ENCODE peak calls at places on chromosomes 3 and 15, in five cellular contexts. K is HL-60, F is PC-9, R is GM20000, E is AG09309. D is an unnamed sample.
A peak's percentile ranks its signal among the peaks of the same experiment; 100 is the strongest.

GRCh38 chr3:43960448-43960840 is 269.7 kb downstream of the ABHD5 start:
- DNase-seq in E (no peak), F (no peak), K (peak; percentile 64), R (no peak), D (no peak)

GRCh38 chr3:14892226-14892625 is 55.2 kb upstream of the NR2C2 start:
- DNase-seq in K (no peak), F (no peak), E (no peak), R (no peak), D (no peak)

GRCh38 chr3:128285042-128285924 is 132.0 kb downstream of the EEFSEC start:
- DNase-seq in R (no peak), E (no peak), F (no peak), K (no peak), D (no peak)

GRCh38 chr15:62337934-62338333 is 172.8 kb upstream of the C2CD4B start:
- DNase-seq in K (no peak), R (no peak), F (no peak), E (no peak), D (no peak)

GRCh38 chr3:29853841-29854397 is 573.0 kb downstream of the RBMS3 start:
- DNase-seq in K (no peak), R (no peak), E (no peak), F (no peak), D (no peak)

GRCh38 chr15:101464999-101465669 is 24.4 kb downstream of the PCSK6 start:
- DNase-seq in E (no peak), F (no peak), R (no peak), K (no peak), D (peak; percentile 33)

GRCh38 chr15:91919014-91919534 is 65.6 kb downstream of the SLCO3A1 start:
- DNase-seq in F (no peak), K (no peak), E (no peak), R (no peak), D (no peak)

GRCh38 chr3:99250821-99251355 is 349.4 kb upstream of the DCBLD2 start:
- DNase-seq in R (no peak), E (peak; percentile 63), K (no peak), F (no peak), D (no peak)

GRCh38 chr15:61099030-61099800 is 129.9 kb downstream of the RORA start:
- DNase-seq in F (no peak), K (no peak), E (peak; percentile 24), R (no peak), D (no peak)

GRCh38 chr3:8981296-8981695 is 18.0 kb upstream of the RAD18 start:
- DNase-seq in K (no peak), E (no peak), R (no peak), F (no peak), D (no peak)

GRCh38 chr3:53588122-53588521 is 93.7 kb downstream of the CACNA1D start:
- DNase-seq in K (no peak), R (no peak), E (no peak), F (no peak), D (no peak)

GRCh38 chr3:18097473-18097872 is 327.7 kb downstream of the SATB1 start:
- DNase-seq in K (no peak), F (no peak), E (no peak), R (no peak), D (no peak)

GRCh38 chr3:157122116-157122515 is 37.8 kb downstream of the CCNL1 start:
- DNase-seq in R (no peak), F (peak; percentile 57), E (no peak), K (no peak), D (no peak)

GRCh38 chr15:71431345-71432336 is 316.4 kb downstream of the THSD4 start:
- DNase-seq in F (no peak), R (no peak), E (no peak), K (no peak), D (no peak)

GRCh38 chr15:70518201-70519003 is 245.0 kb downstream of the UACA start:
- DNase-seq in R (no peak), F (no peak), E (no peak), K (no peak), D (no peak)

GRCh38 chr3:88112329-88112728 is 37.4 kb upstream of the C3orf38 start:
- DNase-seq in F (no peak), K (no peak), E (no peak), R (no peak), D (no peak)

GRCh38 chr3:128585189-128585588 is 65.4 kb downstream of the RPN1 start:
- DNase-seq in E (no peak), K (peak; percentile 57), F (no peak), R (no peak), D (no peak)

GRCh38 chr3:71121429-71122167 is 461.9 kb downstream of the FOXP1 start:
- DNase-seq in E (no peak), R (no peak), K (no peak), F (no peak), D (no peak)

GRCh38 chr3:65425880-65426279 is 612.8 kb downstream of the MAGI1 start:
- DNase-seq in F (no peak), E (no peak), K (no peak), R (no peak), D (no peak)

GRCh38 chr3:9909221-9910013 is 6.8 kb downstream of the IL17RE start:
- DNase-seq in F (no peak), R (no peak), E (no peak), K (no peak), D (peak; percentile 64)

GRCh38 chr3:89107461-89108035 is at the start of gene EPHA3:
- DNase-seq in R (peak; percentile 45), E (peak; percentile 5), K (peak; percentile 18), F (peak; percentile 33), D (peak; percentile 64)

GRCh38 chr3:144200004-144200403 is 228.4 kb downstream of the DIPK2A start:
- DNase-seq in R (peak; percentile 5), K (no peak), F (no peak), E (no peak), D (no peak)

GRCh38 chr15:41001524-41001923 is 48.3 kb downstream of the CHAC1 start:
- DNase-seq in E (no peak), K (no peak), R (no peak), F (no peak), D (peak; percentile 70)

GRCh38 chr3:48548165-48548564 is 8.4 kb downstream of the PFKFB4 start:
- DNase-seq in K (no peak), E (no peak), F (no peak), R (no peak), D (no peak)

GRCh38 chr15:62164500-62165028 is 521 bp downstream of the C2CD4B start:
- DNase-seq in F (no peak), R (no peak), E (no peak), K (no peak), D (no peak)

GRCh38 chr3:143529018-143529478 is 319.2 kb downstream of the SLC9A9 start:
- DNase-seq in F (no peak), E (no peak), R (peak; percentile 42), K (no peak), D (no peak)

GRCh38 chr3:196220587-196220986 is 4.3 kb downstream of the SLC51A start:
- DNase-seq in K (peak; percentile 89), F (no peak), E (no peak), R (no peak), D (no peak)

GRCh38 chr3:112653209-112653871 is 12.4 kb upstream of the CCDC80 start:
- DNase-seq in K (no peak), F (peak; percentile 76), E (peak; percentile 97), R (no peak), D (no peak)

GRCh38 chr3:163614886-163615285 is 1463.4 kb downstream of the SI start:
- DNase-seq in K (no peak), R (no peak), F (no peak), E (no peak), D (no peak)

GRCh38 chr15:86650084-86650483 is 570.4 kb downstream of the AGBL1 start:
- DNase-seq in R (no peak), E (no peak), F (no peak), K (no peak), D (no peak)

GRCh38 chr3:111758642-111759041 is 100.4 kb upstream of the PHLDB2 start:
- DNase-seq in F (no peak), E (no peak), K (no peak), R (no peak), D (no peak)

GRCh38 chr3:4666078-4666477 is 172.9 kb downstream of the ITPR1 start:
- DNase-seq in E (no peak), K (no peak), R (no peak), F (no peak), D (no peak)
- TF ChIP-seq CTCF in E (no peak), K (no peak), R (no peak), F (no peak), D (no peak)

DNA sequence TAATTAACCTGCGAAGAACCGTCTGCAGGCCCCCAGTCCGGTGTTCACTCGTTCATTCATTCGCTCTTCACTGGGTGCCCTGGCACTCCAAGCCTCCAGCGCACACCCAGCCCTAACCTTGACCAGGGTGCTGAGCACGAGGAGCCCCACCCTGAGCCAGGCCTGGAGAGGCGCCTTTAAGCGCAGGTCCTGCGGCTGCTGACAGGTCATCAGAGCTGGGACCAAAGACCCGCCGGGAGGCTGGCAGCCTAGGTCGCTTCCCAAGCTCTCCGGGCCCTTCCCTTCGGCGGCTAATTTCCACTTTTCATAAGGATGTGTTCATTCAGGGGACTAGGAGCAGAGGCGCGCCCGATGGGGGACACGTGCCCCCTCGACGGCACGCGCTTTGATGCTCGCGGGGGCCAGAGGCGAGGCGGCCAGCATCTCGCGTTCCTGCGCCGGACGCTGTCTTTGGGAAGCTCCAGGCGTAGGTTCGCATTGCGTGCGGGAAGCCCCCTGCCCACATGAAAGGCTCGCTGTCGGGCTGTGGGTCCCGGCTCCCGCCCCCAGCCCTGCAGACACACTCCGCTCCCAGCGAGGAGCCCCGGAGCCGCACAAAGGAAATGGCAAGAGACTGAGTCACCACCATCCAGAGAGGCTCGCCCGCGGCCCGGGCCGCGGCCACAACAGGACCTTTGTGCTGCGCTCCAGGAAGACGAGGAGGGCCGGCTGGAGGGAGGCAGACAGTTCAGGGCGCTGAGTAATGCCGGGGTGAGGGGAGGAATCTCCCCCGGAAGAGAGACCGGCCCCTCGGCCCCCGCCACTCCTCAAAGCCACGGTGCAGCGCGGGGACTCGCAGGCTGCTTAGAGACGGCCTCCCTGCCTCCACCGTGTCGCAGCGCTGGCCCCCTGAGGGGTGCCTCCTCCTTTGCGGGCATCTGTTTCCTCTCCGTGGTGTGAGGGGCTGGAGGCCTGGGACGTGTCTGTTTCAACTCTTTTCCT is 266.4 kb upstream of the HES1 start:
- DNase-seq in F (peak; percentile 90), E (peak; percentile 4), R (no peak), K (peak; percentile 21), D (no peak)
- TF ChIP-seq CTCF in F (no peak), E (no peak), R (no peak), K (no peak), D (no peak)

GRCh38 chr3:21170964-21171363 is 580.0 kb downstream of the ZNF385D start:
- DNase-seq in F (no peak), E (no peak), R (no peak), K (peak; percentile 4), D (no peak)
- TF ChIP-seq CTCF in F (peak; percentile 69), E (peak; percentile 41), R (no peak), K (peak; percentile 49), D (peak; percentile 26)

GRCh38 chr15:32859996-32860395 is 142.2 kb downstream of the GREM1 start:
- DNase-seq in F (no peak), E (no peak), R (no peak), K (no peak), D (no peak)

GRCh38 chr15:32864051-32864450 is 146.2 kb downstream of the GREM1 start:
- DNase-seq in E (no peak), K (no peak), F (no peak), R (no peak), D (no peak)

GRCh38 chr15:32864841-32865240 is 147.0 kb downstream of the GREM1 start:
- DNase-seq in E (no peak), K (no peak), F (no peak), R (no peak), D (no peak)

GRCh38 chr15:32859246-32859645 is 141.4 kb downstream of the GREM1 start:
- DNase-seq in R (no peak), E (no peak), K (no peak), F (no peak), D (no peak)

GRCh38 chr15:32861741-32862140 is 143.9 kb downstream of the GREM1 start:
- DNase-seq in R (no peak), F (no peak), E (peak; percentile 82), K (no peak), D (peak; percentile 57)
- TF ChIP-seq CTCF in R (no peak), F (no peak), E (no peak), K (no peak), D (no peak)

D was measured in right lobe of liver.